ENCODE peak calls at places on chromosomes 4 and X, in nine cellular contexts. Q, L, H, X, Z, Y, K, N and W are unnamed samples.

GRCh38 chrX:12973561-12974216 is 1.2 kb upstream of the TMSB4X start:
- DNase-seq in Q (no peak), L (no peak), H (no peak), X (no peak), Z (no peak), Y (no peak), K (peak), N (peak), W (no peak)

GRCh38 chr4:94127707-94128328 is 79.8 kb upstream of the SMARCAD1 start:
- DNase-seq in Q (peak), L (no peak), H (peak), X (peak), Z (peak), Y (no peak), K (peak), N (no peak), W (peak)

GRCh38 chr4:145530662-145531061 is 49.0 kb downstream of the SMAD1 start:
- DNase-seq in Q (no peak), L (no peak), H (no peak), X (no peak), Z (no peak), Y (no peak), K (no peak), N (no peak), W (no peak)

GRCh38 chrX:69161371-69161770 is 3.9 kb downstream of the PJA1 start:
- DNase-seq in Q (no peak), L (no peak), H (no peak), X (no peak), Z (no peak), Y (no peak), K (no peak), N (no peak), W (no peak)

GRCh38 chr4:21209854-21210253 is 509.6 kb downstream of the PACRGL start:
- DNase-seq in Q (no peak), L (no peak), H (no peak), X (no peak), Z (no peak), Y (no peak), K (no peak), N (no peak), W (no peak)

GRCh38 chr4:180951312-180951711 is 1291.9 kb upstream of the TENM3 start:
- DNase-seq in Q (no peak), L (no peak), H (no peak), X (no peak), Z (no peak), Y (no peak), K (no peak), N (no peak), W (no peak)

GRCh38 chr4:61877893-61878292 is 677.8 kb downstream of the ADGRL3 start:
- DNase-seq in Q (no peak), L (no peak), H (no peak), X (no peak), Z (no peak), Y (no peak), K (no peak), N (no peak), W (peak)

GRCh38 chr4:81454498-81454897 is 17.2 kb downstream of the RASGEF1B start:
- DNase-seq in Q (no peak), L (no peak), H (no peak), X (peak), Z (peak), Y (no peak), K (no peak), N (no peak), W (no peak)

GRCh38 chrX:151488677-151489076 is 74.8 kb upstream of the PASD1 start:
- DNase-seq in Q (no peak), L (no peak), H (peak), X (peak), Z (no peak), Y (no peak), K (peak), N (no peak), W (no peak)

GRCh38 chr4:22471999-22472434 is 43.8 kb downstream of the ADGRA3 start:
- DNase-seq in Q (no peak), L (no peak), H (no peak), X (peak), Z (peak), Y (no peak), K (no peak), N (no peak), W (no peak)

GRCh38 chrX:18360867-18361266 is 6.4 kb upstream of the SCML2 start:
- DNase-seq in Q (no peak), L (no peak), H (no peak), X (peak), Z (peak), Y (no peak), K (no peak), N (no peak), W (no peak)

GRCh38 chrX:136679581-136679980 is 31.6 kb downstream of the CD40LG start:
- DNase-seq in Q (no peak), L (no peak), H (no peak), X (no peak), Z (no peak), Y (no peak), K (no peak), N (no peak), W (no peak)

GRCh38 chrX:17585006-17585405 is 152.3 kb upstream of the SCML1 start:
- DNase-seq in Q (no peak), L (no peak), H (no peak), X (no peak), Z (no peak), Y (no peak), K (no peak), N (no peak), W (no peak)

GRCh38 chrX:151402719-151403390 is 5.8 kb downstream of the VMA21 start:
- DNase-seq in Q (no peak), L (peak), H (peak), X (no peak), Z (no peak), Y (no peak), K (no peak), N (no peak), W (no peak)

GRCh38 chrX:111652719-111653118 is 28.3 kb upstream of the ALG13 start:
- DNase-seq in Q (no peak), L (no peak), H (peak), X (no peak), Z (no peak), Y (no peak), K (no peak), N (no peak), W (no peak)

GRCh38 chrX:40780123-40780522 is 44.8 kb upstream of the MED14 start:
- DNase-seq in Q (no peak), L (no peak), H (no peak), X (no peak), Z (no peak), Y (no peak), K (no peak), N (no peak), W (no peak)

GRCh38 chr4:109441858-109442480 is 8.4 kb downstream of the SEC24B start:
- DNase-seq in Q (no peak), L (no peak), H (no peak), X (peak), Z (peak), Y (no peak), K (no peak), N (no peak), W (no peak)

GRCh38 chrX:5399403-5399802 is 829.3 kb downstream of the NLGN4X start:
- DNase-seq in Q (no peak), L (no peak), H (no peak), X (no peak), Z (no peak), Y (no peak), K (no peak), N (no peak), W (no peak)

GRCh38 chrX:9786839-9787635 is 808 bp downstream of the SHROOM2 start:
- DNase-seq in Q (peak), L (no peak), H (peak), X (no peak), Z (no peak), Y (no peak), K (no peak), N (no peak), W (no peak)

DNA sequence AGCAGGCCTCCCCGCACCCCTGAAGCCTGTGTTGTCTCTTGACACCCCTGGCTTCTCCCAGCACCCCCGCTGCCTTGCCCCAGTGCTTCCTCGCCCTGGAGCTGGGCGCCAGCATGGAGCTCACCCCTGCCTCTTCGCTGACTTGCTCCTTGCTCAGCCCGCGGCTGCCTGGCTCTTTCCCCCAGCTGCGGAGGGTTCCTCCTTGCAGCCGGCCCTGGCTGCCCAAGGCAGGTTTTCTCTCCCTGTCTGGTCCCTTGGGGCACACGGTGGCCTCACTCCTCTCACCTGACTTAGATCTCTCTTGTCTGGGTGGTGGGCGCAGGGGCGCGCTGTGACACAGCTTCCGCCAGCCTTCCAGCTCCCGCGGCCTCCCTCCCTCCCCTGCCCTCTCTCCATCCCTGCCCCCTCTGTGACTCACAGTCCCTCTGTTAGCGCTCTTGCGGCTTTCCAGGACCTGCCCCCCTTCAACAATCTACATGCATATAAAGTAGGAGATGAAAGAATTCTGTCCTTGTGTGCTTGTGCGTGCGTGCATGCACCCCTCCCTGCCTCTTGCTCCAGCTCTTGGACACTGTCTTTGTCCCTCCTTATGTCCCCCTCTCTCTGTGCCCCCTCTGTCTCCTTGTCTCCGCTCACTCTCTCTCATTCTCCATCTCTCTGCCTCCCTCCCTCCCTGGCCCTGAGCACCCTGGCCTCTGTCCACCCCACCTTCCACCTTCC is 2.2 kb downstream of the PLXNB3 start:
- DNase-seq in Q (peak), L (no peak), H (peak), X (peak), Z (peak), Y (peak), K (peak), N (peak), W (peak)
- H3K4me3 ChIP-seq in Q (peak), L (peak), H (peak), X (peak), Z (peak), Y (peak), K (no peak), N (no peak), W (peak)

GRCh38 chrX:39772057-39772832 is 325.5 kb downstream of the BCOR start:
- DNase-seq in Q (no peak), L (no peak), H (no peak), X (no peak), Z (peak), Y (no peak), K (peak), N (no peak), W (peak)

GRCh38 chrX:39773923-39774803 is 323.6 kb downstream of the BCOR start:
- DNase-seq in Q (no peak), L (no peak), H (no peak), X (no peak), Z (peak), Y (no peak), K (no peak), N (no peak), W (no peak)

GRCh38 chrX:39774804-39775112 is 323.0 kb downstream of the BCOR start:
- DNase-seq in Q (no peak), L (no peak), H (no peak), X (no peak), Z (no peak), Y (no peak), K (no peak), N (no peak), W (no peak)

GRCh38 chrX:39771089-39771488 is 326.7 kb downstream of the BCOR start:
- DNase-seq in Q (no peak), L (no peak), H (no peak), X (no peak), Z (no peak), Y (no peak), K (no peak), N (no peak), W (no peak)

DNA sequence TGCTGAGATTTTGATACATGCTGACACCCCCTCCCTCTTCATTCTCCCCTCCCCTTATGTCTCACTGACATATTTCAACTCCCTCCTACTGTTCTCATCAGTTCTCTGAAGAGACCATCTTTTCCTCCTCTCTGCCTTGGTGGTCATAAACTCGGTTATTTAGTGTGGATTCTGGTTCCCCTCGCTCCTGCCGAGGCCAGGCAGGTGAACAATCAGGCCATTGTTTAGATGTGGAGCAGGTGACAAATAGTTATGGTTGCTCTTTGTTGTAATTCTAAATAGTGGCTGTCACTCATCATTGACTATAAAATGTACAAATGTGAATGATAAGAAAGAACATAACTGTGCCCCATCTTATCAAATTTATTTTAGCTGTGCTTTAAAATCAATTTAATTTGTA is 324.6 kb downstream of the BCOR start:
- DNase-seq in Q (no peak), L (no peak), H (no peak), X (no peak), Z (no peak), Y (no peak), K (no peak), N (no peak), W (no peak)
- H3K4me3 ChIP-seq in Q (no peak), L (no peak), H (no peak), X (no peak), Z (no peak), Y (no peak), K (no peak), N (no peak), W (no peak)

GRCh38 chrX:124229374-124229773 is 103.1 kb upstream of the TEX13D start:
- DNase-seq in Q (no peak), L (no peak), H (no peak), X (no peak), Z (no peak), Y (no peak), K (no peak), N (no peak), W (no peak)

GRCh38 chrX:124228849-124229248 is 103.6 kb upstream of the TEX13D start:
- DNase-seq in Q (no peak), L (no peak), H (no peak), X (no peak), Z (no peak), Y (no peak), K (no peak), N (no peak), W (no peak)

GRCh38 chrX:124232523-124233201 is 99.8 kb upstream of the TEX13D start:
- DNase-seq in Q (no peak), L (no peak), H (no peak), X (peak), Z (no peak), Y (no peak), K (peak), N (no peak), W (no peak)

GRCh38 chrX:124230573-124231300 is 101.7 kb upstream of the TEX13D start:
- DNase-seq in Q (no peak), L (no peak), H (no peak), X (no peak), Z (no peak), Y (no peak), K (no peak), N (no peak), W (no peak)

DNA sequence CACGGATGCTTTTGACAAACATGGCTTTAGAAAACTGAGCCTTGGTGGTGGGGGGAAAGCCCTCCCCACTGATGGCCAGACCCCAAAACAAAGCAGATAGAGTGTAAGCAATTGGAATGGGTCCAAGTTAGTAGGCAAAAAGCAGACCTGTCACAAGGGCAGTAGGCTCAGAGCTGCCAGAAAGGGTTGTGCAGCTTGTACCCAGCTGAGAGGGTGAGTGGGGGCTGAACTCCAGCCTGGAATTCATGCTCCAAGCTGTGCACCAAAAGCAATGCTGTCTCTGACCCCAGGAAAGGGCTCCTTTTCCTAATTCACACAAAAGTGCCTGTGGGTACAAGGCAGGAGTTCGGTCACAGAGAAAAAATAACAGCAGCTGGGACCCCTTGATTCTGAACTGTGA is 101.0 kb upstream of the TEX13D start:
- DNase-seq in Q (no peak), L (no peak), H (no peak), X (no peak), Z (no peak), Y (no peak), K (no peak), N (no peak), W (no peak)
- H3K4me3 ChIP-seq in Q (no peak), L (no peak), H (no peak), X (no peak), Z (no peak), Y (no peak), K (no peak), N (no peak), W (no peak)

DNA sequence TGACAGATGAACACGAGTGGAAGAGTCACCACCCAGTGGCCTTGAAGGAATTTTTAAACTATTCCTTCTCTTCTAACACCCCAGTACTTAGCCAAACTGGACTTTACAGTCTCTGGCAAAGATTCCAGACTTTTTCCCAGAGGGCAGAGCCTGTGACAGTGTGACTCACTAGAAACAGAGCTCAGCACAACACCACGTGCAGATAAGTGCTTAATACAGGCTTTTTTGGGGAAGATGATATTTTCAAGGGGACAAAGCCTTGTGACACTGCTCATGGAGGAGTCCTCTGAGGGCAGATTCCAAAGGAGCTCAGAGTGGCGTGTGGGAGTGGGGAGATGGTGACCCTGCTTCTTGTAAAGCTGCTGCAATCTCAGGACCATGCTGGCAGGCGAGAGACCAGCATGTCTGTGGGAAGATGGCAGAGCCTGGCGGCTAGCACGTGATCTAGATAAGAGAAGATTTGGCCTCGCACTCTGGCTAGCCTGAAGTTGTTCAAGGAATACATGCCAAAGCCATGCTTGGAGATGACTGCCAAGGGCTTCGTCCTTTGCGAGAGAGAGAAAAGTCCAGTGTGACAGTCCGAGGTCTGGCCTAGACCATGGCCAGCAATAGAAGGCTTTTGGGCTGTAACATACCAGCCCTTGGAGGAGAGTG is 2.4 kb downstream of the RAB33A start:
- DNase-seq in Q (no peak), L (no peak), H (peak), X (no peak), Z (peak), Y (peak), K (no peak), N (peak), W (no peak)
- H3K4me3 ChIP-seq in Q (no peak), L (no peak), H (no peak), X (no peak), Z (no peak), Y (peak), K (peak), N (no peak), W (no peak)

GRCh38 chr4:85607624-85608023 is 132.7 kb downstream of the ARHGAP24 start:
- DNase-seq in Q (no peak), L (peak), H (no peak), X (no peak), Z (no peak), Y (no peak), K (peak), N (no peak), W (no peak)
- H3K4me3 ChIP-seq in Q (no peak), L (no peak), H (no peak), X (no peak), Z (no peak), Y (no peak), K (no peak), N (no peak), W (no peak)

GRCh38 chr4:1001561-1002130 is 8.4 kb upstream of the SLC26A1 start:
- DNase-seq in Q (no peak), L (no peak), H (no peak), X (no peak), Z (no peak), Y (no peak), K (no peak), N (no peak), W (no peak)
- H3K4me3 ChIP-seq in Q (no peak), L (no peak), H (no peak), X (no peak), Z (no peak), Y (no peak), K (no peak), N (no peak), W (no peak)